ENCODE peak calls at places on chromosomes 13 and 19, in four cellular contexts. One of them, this sample, is unnamed.

GRCh38 chr13:112103971-112104872 is 37.3 kb downstream of the SOX1 start:
- DNase-seq in ascending aorta: no peak
- DNase-seq in cardiac fibroblast: no peak
- DNase-seq in left ventricle myocardium inferior: no peak
- DNase-seq in this sample: no peak

GRCh38 chr13:111037838-111038397 is 77.2 kb upstream of the ARHGEF7 start:
- DNase-seq in cardiac fibroblast: no peak
- DNase-seq in left ventricle myocardium inferior: no peak
- DNase-seq in ascending aorta: no peak
- DNase-seq in this sample: no peak

GRCh38 chr13:42652642-42653415 is 78.9 kb downstream of the TNFSF11 start:
- DNase-seq in left ventricle myocardium inferior: no peak
- DNase-seq in cardiac fibroblast: no peak
- DNase-seq in ascending aorta: no peak
- DNase-seq in this sample: no peak

GRCh38 chr13:97279079-97279411 is 56.9 kb downstream of the MBNL2 start:
- DNase-seq in cardiac fibroblast: no peak
- DNase-seq in ascending aorta: no peak
- DNase-seq in left ventricle myocardium inferior: no peak
- DNase-seq in this sample: no peak

GRCh38 chr19:38695832-38696732 is 48.2 kb downstream of the CAPN12 start:
- DNase-seq in left ventricle myocardium inferior: no peak
- DNase-seq in cardiac fibroblast: no peak
- DNase-seq in ascending aorta: no peak
- DNase-seq in this sample: no peak

GRCh38 chr13:23778007-23778687 is 111.1 kb downstream of the MIPEP start:
- DNase-seq in cardiac fibroblast: peak; percentile 18
- DNase-seq in left ventricle myocardium inferior: no peak
- DNase-seq in ascending aorta: no peak
- DNase-seq in this sample: no peak

GRCh38 chr13:35770756-35771291 is 294.3 kb upstream of the MAB21L1 start:
- DNase-seq in ascending aorta: no peak
- DNase-seq in cardiac fibroblast: no peak
- DNase-seq in left ventricle myocardium inferior: no peak
- DNase-seq in this sample: no peak

GRCh38 chr13:24130134-24130792 is 30.3 kb upstream of the SPATA13 start:
- DNase-seq in cardiac fibroblast: no peak
- DNase-seq in left ventricle myocardium inferior: no peak
- DNase-seq in ascending aorta: no peak
- DNase-seq in this sample: no peak

GRCh38 chr13:89746554-89746953 is 1600.9 kb upstream of the MIR17HG start:
- DNase-seq in left ventricle myocardium inferior: no peak
- DNase-seq in ascending aorta: no peak
- DNase-seq in cardiac fibroblast: no peak
- DNase-seq in this sample: no peak

GRCh38 chr13:93525087-93525486 is 298.5 kb downstream of the GPC6 start:
- DNase-seq in ascending aorta: no peak
- DNase-seq in cardiac fibroblast: no peak
- DNase-seq in left ventricle myocardium inferior: no peak
- DNase-seq in this sample: no peak

GRCh38 chr13:113793718-113794085 is 34.7 kb downstream of the TMEM255B start:
- DNase-seq in ascending aorta: no peak
- DNase-seq in cardiac fibroblast: no peak
- DNase-seq in left ventricle myocardium inferior: no peak
- DNase-seq in this sample: no peak

GRCh38 chr13:49532593-49532992 is 36.8 kb downstream of the PHF11 start:
- DNase-seq in ascending aorta: no peak
- DNase-seq in cardiac fibroblast: no peak
- DNase-seq in left ventricle myocardium inferior: no peak
- DNase-seq in this sample: no peak

GRCh38 chr19:48600679-48601382 is 5.7 kb upstream of the SPACA4 start:
- DNase-seq in cardiac fibroblast: no peak
- DNase-seq in ascending aorta: no peak
- DNase-seq in left ventricle myocardium inferior: no peak
- DNase-seq in this sample: no peak

GRCh38 chr19:1236566-1236965 is 1.2 kb downstream of the CBARP start:
- DNase-seq in left ventricle myocardium inferior: no peak
- DNase-seq in ascending aorta: no peak
- DNase-seq in cardiac fibroblast: no peak
- DNase-seq in this sample: no peak

GRCh38 chr19:14073925-14074838 is 1.6 kb downstream of the MISP3 start:
- DNase-seq in cardiac fibroblast: no peak
- DNase-seq in ascending aorta: no peak
- DNase-seq in left ventricle myocardium inferior: no peak
- DNase-seq in this sample: peak; percentile 50

GRCh38 chr19:55552620-55553019 is 7.3 kb upstream of the SBK3 start:
- DNase-seq in cardiac fibroblast: peak; percentile 84
- DNase-seq in ascending aorta: no peak
- DNase-seq in left ventricle myocardium inferior: no peak
- DNase-seq in this sample: peak; percentile 74

GRCh38 chr19:44548736-44549135 is 19.3 kb upstream of the CEACAM20 start:
- DNase-seq in cardiac fibroblast: peak; percentile 91
- DNase-seq in left ventricle myocardium inferior: no peak
- DNase-seq in ascending aorta: no peak
- DNase-seq in this sample: peak; percentile 1

GRCh38 chr13:91078093-91078679 is 269.3 kb upstream of the MIR17HG start:
- DNase-seq in ascending aorta: no peak
- DNase-seq in cardiac fibroblast: peak; percentile 3
- DNase-seq in left ventricle myocardium inferior: no peak
- DNase-seq in this sample: no peak

GRCh38 chr19:41218615-41219507 is at the start of gene AXL:
- DNase-seq in left ventricle myocardium inferior: peak; percentile 81
- DNase-seq in cardiac fibroblast: peak; percentile 70
- DNase-seq in ascending aorta: peak; percentile 66
- DNase-seq in this sample: peak; percentile 91

GRCh38 chr13:33994826-33995502 is 177.0 kb downstream of the RFC3 start:
- DNase-seq in cardiac fibroblast: no peak
- DNase-seq in ascending aorta: no peak
- DNase-seq in left ventricle myocardium inferior: no peak
- DNase-seq in this sample: no peak

GRCh38 chr13:111488466-111489132 is 168.2 kb downstream of the TEX29 start:
- DNase-seq in ascending aorta: no peak
- DNase-seq in left ventricle myocardium inferior: no peak
- DNase-seq in cardiac fibroblast: no peak
- DNase-seq in this sample: no peak

GRCh38 chr13:29162638-29163037 is 342.5 kb downstream of the MTUS2 start:
- DNase-seq in ascending aorta: no peak
- DNase-seq in left ventricle myocardium inferior: no peak
- DNase-seq in cardiac fibroblast: no peak
- DNase-seq in this sample: peak; percentile 5

GRCh38 chr13:76884571-76885202 is 1.5 kb downstream of the KCTD12 start:
- DNase-seq in ascending aorta: no peak
- DNase-seq in cardiac fibroblast: peak; percentile 65
- DNase-seq in left ventricle myocardium inferior: no peak
- DNase-seq in this sample: peak; percentile 53

GRCh38 chr19:17517898-17518297 is 6.4 kb downstream of the PGLS start:
- DNase-seq in ascending aorta: no peak
- DNase-seq in left ventricle myocardium inferior: no peak
- DNase-seq in cardiac fibroblast: no peak
- DNase-seq in this sample: no peak

GRCh38 chr19:39996218-39996810 is 546 bp upstream of the ZNF546 start:
- DNase-seq in left ventricle myocardium inferior: no peak
- DNase-seq in cardiac fibroblast: peak; percentile 66
- DNase-seq in ascending aorta: no peak
- DNase-seq in this sample: peak; percentile 40

GRCh38 chr13:50320297-50320862 is 305.1 kb downstream of the KCNRG start:
- DNase-seq in cardiac fibroblast: peak; percentile 67
- DNase-seq in left ventricle myocardium inferior: no peak
- DNase-seq in ascending aorta: no peak
- DNase-seq in this sample: peak; percentile 66

DNA sequence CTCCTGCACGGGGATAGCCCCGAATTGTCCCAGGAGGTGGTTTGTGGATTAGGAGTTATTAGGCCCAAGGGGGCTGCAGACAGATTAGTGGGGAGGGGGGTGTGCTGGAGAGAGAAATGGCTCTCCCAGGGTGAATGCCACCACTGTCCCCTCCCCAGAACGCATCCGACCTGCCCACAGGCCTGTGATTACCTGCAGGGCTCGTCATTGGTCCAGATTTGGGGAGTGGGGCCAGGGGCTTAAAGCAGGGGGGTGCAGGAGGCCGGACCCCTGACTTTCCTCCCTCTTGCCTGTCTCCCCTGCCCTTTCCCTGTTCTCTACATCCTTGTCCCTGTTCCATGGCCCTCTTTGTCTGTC is 1.2 kb downstream of the NRTN start:
- DNase-seq in cardiac fibroblast: no peak
- DNase-seq in ascending aorta: no peak
- DNase-seq in left ventricle myocardium inferior: no peak
- DNase-seq in this sample: no peak
- TF ChIP-seq CTCF in cardiac fibroblast: no peak
- TF ChIP-seq CTCF in ascending aorta: no peak
- TF ChIP-seq CTCF in left ventricle myocardium inferior: no peak
- TF ChIP-seq CTCF in this sample: no peak

GRCh38 chr19:2578391-2578826 is 102.5 kb downstream of the GADD45B start:
- DNase-seq in cardiac fibroblast: peak; percentile 70
- DNase-seq in ascending aorta: peak; percentile 10
- DNase-seq in left ventricle myocardium inferior: peak; percentile 38
- DNase-seq in this sample: no peak
- H3K4me3 ChIP-seq in cardiac fibroblast: peak overlapping the region; percentile 11
- H3K4me3 ChIP-seq in ascending aorta: peak overlapping the region; percentile 60
- H3K4me3 ChIP-seq in left ventricle myocardium inferior: peak overlapping the region; percentile 70
- H3K4me3 ChIP-seq in this sample: peak overlapping the region; percentile 56

DNA sequence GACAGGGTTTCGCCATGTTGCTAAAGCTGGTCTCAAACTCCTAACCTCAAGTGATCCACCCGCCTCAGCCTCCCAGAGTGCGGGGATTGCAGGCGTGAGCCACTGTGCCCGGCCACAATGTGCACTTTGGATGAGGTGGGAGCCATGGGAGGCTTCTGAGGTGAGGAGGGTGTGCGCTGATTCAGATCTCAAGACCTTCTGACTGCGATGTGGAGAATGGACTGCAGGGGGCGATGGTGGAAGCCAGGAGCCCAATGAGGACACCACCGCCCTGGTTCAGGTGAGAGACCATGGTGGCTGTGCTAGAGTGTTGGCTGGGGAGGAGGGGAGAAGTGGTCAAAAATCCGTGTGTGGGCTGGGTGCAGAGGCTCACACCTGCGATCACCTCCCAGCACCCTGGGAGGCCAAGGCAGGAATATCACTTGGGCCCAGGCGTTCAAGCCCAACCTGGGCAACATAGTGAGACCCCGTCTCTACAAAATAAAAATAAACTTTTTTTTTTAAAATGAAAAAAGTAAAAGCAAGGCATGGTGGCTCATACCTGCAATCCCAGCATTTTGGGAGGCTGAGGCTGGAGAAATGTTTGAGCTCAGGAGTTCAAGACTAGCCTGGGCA is 5.6 kb downstream of the INAFM1 start:
- DNase-seq in cardiac fibroblast: peak; percentile 41
- DNase-seq in ascending aorta: no peak
- DNase-seq in left ventricle myocardium inferior: no peak
- DNase-seq in this sample: peak; percentile 19
- TF ChIP-seq CTCF in cardiac fibroblast: peak; percentile 60
- TF ChIP-seq CTCF in ascending aorta: peak; percentile 26
- TF ChIP-seq CTCF in left ventricle myocardium inferior: peak; percentile 42
- TF ChIP-seq CTCF in this sample: peak; percentile 51

GRCh38 chr19:45601524-45602522 is at the start of gene GPR4:
- DNase-seq in ascending aorta: no peak
- DNase-seq in cardiac fibroblast: no peak
- DNase-seq in left ventricle myocardium inferior: peak; percentile 37
- DNase-seq in this sample: peak; percentile 53

GRCh38 chr19:45608948-45609347 is 6.9 kb upstream of the GPR4 start:
- DNase-seq in ascending aorta: no peak
- DNase-seq in cardiac fibroblast: no peak
- DNase-seq in left ventricle myocardium inferior: no peak
- DNase-seq in this sample: no peak

DNA sequence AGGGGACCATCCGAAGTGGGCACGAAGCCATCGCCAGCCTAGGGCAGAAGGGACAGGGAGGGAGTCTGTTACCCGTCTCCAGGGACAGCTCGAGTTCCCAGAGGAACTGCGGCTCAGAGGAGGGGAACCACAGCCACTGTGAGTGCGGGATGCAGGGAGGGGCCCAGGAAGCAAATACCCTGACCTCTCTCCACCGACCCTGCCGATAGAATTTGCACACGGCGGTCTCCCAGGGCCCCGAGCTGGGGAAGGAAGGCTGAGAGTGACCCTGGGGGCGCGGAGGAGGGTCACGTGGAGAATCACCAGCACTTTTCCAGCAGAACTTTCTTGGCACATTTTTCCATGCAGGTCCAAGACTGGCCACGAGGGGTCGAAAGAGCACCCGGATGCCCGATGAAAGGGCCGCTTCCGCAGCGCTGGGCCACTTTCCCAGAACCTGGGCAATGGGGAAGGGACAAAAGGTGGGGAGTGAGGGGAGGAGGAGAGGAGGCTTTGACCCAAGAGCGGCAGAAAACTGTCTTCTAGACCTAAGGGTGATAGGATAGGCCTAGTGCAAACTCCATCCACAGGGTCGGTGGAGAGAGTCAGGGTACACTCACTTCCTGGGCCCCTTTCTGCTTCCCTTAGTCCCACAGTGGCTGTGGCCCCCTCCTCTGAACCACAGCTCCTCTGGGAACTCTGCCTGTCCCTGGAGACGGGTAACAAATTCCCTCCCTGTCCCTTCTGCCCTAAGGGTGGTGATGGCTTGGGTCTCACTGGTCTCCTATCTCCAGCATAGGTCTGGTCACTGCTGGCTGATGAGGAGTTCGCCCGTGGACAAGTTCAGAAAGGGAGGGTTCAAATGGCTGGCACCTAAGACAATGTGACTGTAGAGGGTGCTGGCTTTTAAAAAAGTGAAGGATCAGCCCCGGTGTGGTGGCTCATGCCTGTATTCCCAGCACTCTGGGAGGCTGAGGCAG is 5.3 kb upstream of the GPR4 start:
- DNase-seq in ascending aorta: no peak
- DNase-seq in cardiac fibroblast: peak; percentile 75
- DNase-seq in left ventricle myocardium inferior: peak; percentile 79
- DNase-seq in this sample: peak; percentile 44
- H3K4me3 ChIP-seq in ascending aorta: peak overlapping the region; percentile 17
- H3K4me3 ChIP-seq in cardiac fibroblast: peak overlapping the region; percentile 14
- H3K4me3 ChIP-seq in left ventricle myocardium inferior: peak overlapping the region; percentile 54
- H3K4me3 ChIP-seq in this sample: peak overlapping the region; percentile 41

DNA sequence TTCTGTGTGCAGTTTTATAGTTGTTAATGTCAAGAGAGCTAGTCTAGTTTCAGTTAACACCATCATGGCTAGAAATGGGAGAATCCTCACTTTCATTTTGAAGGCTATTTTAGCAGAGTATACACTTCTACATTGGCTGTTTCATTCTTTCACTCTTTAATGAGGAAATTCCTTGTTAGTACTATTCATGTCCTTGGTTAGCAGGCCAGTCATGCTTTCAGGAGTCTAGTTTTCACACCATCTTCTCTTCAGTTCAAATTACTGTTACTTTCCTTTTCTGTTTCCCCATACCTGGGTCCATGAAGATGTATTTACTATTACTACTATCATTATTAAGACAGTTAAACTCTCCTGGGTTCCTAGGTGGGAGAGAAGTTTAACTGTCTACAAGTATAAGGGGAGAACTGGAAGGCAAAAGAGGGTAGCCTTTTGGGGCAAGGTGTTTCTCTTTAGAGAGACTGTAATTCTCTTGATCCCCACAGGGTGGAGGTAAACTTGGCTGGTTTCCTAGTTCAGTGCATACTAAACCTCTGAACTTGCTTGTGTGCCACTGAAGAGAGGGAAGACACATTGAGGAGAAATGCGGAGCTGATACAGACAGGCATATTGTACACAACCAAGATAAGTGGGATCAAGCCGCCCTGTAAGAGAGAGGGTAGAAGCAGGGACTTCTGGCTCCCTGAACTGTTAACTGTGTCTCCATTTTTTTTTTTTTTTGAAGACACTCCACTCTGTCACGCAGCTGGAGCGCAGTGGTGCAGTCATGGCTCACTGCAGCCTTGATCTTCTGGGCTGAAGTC is 41.3 kb upstream of the IGFL4 start:
- DNase-seq in left ventricle myocardium inferior: no peak
- DNase-seq in ascending aorta: no peak
- DNase-seq in cardiac fibroblast: peak; percentile 83
- DNase-seq in this sample: no peak
- TF ChIP-seq CTCF in left ventricle myocardium inferior: peak; percentile 75
- TF ChIP-seq CTCF in ascending aorta: peak; percentile 54
- TF ChIP-seq CTCF in cardiac fibroblast: peak; percentile 64
- TF ChIP-seq CTCF in this sample: peak; percentile 69